ENCODE peak calls at places on chromosome X, in eight cellular contexts. M, U, Y, V, N, I, C and X are unnamed samples.

GRCh38 chrX:66110112-66110511 is 53.9 kb upstream of the HEPH start:
- DNase-seq in M (peak; percentile 53), U (peak; percentile 62), Y (peak; percentile 51), V (peak; percentile 49), N (peak; percentile 9), I (peak; percentile 12), C (peak; percentile 9), X (peak; percentile 53)

GRCh38 chrX:19514791-19515614 is at the start of gene MAP3K15:
- DNase-seq in M (peak; percentile 38), U (no peak), Y (peak; percentile 50), V (peak; percentile 35), N (peak; percentile 39), I (peak; percentile 74), C (peak; percentile 72), X (peak; percentile 61)

GRCh38 chrX:74923942-74924448 is 1.3 kb downstream of the NEXMIF start:
- DNase-seq in M (no peak), U (no peak), Y (no peak), V (peak; percentile 1), N (peak; percentile 16), I (peak; percentile 21), C (peak; percentile 50), X (peak; percentile 37)

GRCh38 chrX:101415180-101416130 is 7.4 kb downstream of the HNRNPH2 start:
- DNase-seq in M (peak; percentile 69), U (peak; percentile 64), Y (peak; percentile 69), V (peak; percentile 66), N (peak; percentile 73), I (peak; percentile 58), C (peak; percentile 67), X (peak; percentile 75)

GRCh38 chrX:106168107-106168506 is at the start of gene PWWP3B:
- DNase-seq in M (no peak), U (no peak), Y (peak; percentile 23), V (peak; percentile 38), N (peak; percentile 79), I (no peak), C (peak; percentile 71), X (peak; percentile 74)

GRCh38 chrX:72169008-72169728 is 12.4 kb upstream of the PIN4 start:
- DNase-seq in M (peak; percentile 88), U (no peak), Y (no peak), V (peak; percentile 8), N (no peak), I (no peak), C (no peak), X (no peak)

GRCh38 chrX:56211701-56212100 is 20.5 kb upstream of the KLF8 start:
- DNase-seq in M (no peak), U (no peak), Y (no peak), V (no peak), N (no peak), I (no peak), C (no peak), X (no peak)

GRCh38 chrX:117407449-117408170 is 709.0 kb downstream of the KLHL13 start:
- DNase-seq in M (no peak), U (no peak), Y (peak; percentile 1), V (no peak), N (no peak), I (no peak), C (no peak), X (no peak)

GRCh38 chrX:87006561-87006960 is 511.0 kb upstream of the KLHL4 start:
- DNase-seq in M (no peak), U (no peak), Y (no peak), V (no peak), N (no peak), I (no peak), C (no peak), X (peak; percentile 14)
- TF ChIP-seq EZH2phosphoT487 in M (no peak), U (no peak), Y (no peak), V (no peak), N (no peak), I (no peak), C (no peak), X (no peak)

GRCh38 chrX:153411988-153412574 is 809 bp downstream of the ZFP92 start:
- DNase-seq in M (no peak), U (peak; percentile 5), Y (no peak), V (peak; percentile 23), N (no peak), I (peak; percentile 52), C (peak; percentile 43), X (no peak)

GRCh38 chrX:153410328-153410727 is 944 bp upstream of the ZFP92 start:
- DNase-seq in M (no peak), U (no peak), Y (no peak), V (no peak), N (no peak), I (no peak), C (no peak), X (no peak)

GRCh38 chrX:153409414-153410101 is 1.7 kb upstream of the ZFP92 start:
- DNase-seq in M (no peak), U (no peak), Y (no peak), V (no peak), N (no peak), I (no peak), C (no peak), X (no peak)

GRCh38 chrX:153411255-153411987 is at the start of gene ZFP92:
- DNase-seq in M (no peak), U (no peak), Y (no peak), V (peak; percentile 5), N (peak; percentile 27), I (peak; percentile 88), C (no peak), X (peak; percentile 19)

DNA sequence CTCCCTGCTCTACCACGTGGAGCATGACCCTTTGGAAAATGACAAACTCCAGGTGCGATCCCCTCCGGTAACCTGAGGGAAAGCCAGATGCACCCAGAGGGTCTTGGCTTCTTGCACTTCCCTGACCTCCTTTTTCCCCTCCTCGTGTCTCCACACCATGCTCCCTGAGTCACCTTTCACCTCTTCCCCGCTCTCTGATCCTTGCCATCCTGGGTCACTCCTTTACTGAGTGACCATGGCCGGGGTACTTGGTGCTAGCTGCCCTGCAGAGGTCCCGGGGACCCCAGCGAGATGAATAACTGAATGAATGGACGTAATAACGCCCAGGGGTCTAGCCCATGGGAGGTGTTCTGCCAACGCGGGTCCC is 401 bp upstream of the ZFP92 start:
- DNase-seq in M (no peak), U (no peak), Y (no peak), V (no peak), N (no peak), I (no peak), C (no peak), X (no peak)
- H3K4me3 ChIP-seq in M (no peak overlapping the region), U (no peak overlapping the region), Y (no peak overlapping the region), V (peak overlapping the region; percentile 35), N (no peak overlapping the region), I (peak overlapping the region; percentile 50), C (peak overlapping the region; percentile 38), X (peak overlapping the region; percentile 53)

GRCh38 chrX:71107245-71107644 is 705 bp upstream of the CXorf65 start:
- DNase-seq in M (no peak), U (no peak), Y (no peak), V (no peak), N (no peak), I (no peak), C (no peak), X (no peak)

GRCh38 chrX:71111851-71112468 is 583 bp upstream of the IL2RG start:
- DNase-seq in M (no peak), U (peak; percentile 19), Y (no peak), V (no peak), N (no peak), I (no peak), C (no peak), X (no peak)

GRCh38 chrX:71106427-71106826 is at the start of gene CXorf65:
- DNase-seq in M (no peak), U (no peak), Y (no peak), V (no peak), N (no peak), I (no peak), C (no peak), X (no peak)

GRCh38 chrX:71107762-71108360 is 1.3 kb upstream of the CXorf65 start:
- DNase-seq in M (no peak), U (no peak), Y (no peak), V (no peak), N (no peak), I (no peak), C (no peak), X (no peak)

GRCh38 chrX:71111141-71111843 is at the start of gene IL2RG:
- DNase-seq in M (peak; percentile 85), U (peak; percentile 84), Y (peak; percentile 7), V (no peak), N (peak; percentile 56), I (no peak), C (no peak), X (no peak)
- TF ChIP-seq EZH2phosphoT487 in M (no peak), U (no peak), Y (no peak), V (no peak), N (no peak), I (no peak), C (no peak), X (no peak)

DNA sequence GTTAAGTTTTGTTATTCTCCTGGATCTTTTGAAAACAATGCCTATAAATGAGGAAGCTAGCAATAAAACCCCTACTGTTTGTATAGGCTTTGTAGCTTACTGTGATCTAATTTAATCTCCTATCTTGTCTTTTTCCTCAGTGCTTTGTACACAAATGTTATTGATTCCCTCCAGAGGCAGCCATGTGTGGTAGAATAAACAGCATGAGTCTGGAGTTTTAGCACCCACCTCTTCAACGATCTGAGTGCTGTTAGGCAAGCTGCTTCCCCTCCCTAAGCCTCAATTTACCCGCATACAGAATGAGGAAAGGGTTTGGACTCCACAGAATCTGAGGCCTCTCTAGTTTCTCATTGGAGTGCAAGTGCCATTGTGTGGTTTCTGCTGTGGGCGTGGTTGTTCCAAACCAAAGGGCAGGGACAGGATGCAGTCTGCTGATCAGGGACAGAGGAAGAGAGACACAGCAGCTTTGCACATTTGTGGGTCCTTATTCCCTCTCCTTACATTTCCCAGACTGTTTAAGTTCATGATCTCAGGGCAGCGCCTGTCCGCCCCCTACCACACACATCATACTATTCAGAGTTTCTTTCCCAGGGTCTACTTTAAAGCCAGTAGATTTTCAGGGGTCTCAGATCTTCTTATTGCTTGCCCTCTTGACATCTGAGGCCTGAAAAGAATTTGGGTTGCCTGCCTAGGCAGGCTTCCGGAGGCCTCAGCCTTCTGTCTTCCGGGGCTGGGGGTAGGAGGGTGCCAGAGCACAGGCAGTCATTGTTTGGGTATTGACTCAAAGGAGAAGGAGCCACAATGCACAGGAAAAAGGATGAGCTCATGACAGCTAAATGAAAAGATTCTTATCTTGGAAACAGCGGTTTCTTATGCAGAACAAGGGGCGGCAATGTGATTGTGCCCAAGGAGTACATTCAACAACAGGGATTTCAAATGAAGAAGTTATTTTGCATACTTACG is 114.9 kb upstream of the TEX13D start:
- DNase-seq in M (peak; percentile 55), U (peak; percentile 58), Y (peak; percentile 80), V (peak; percentile 57), N (no peak), I (no peak), C (peak; percentile 67), X (peak; percentile 42)
- H3K4me3 ChIP-seq in M (no peak overlapping the region), U (no peak overlapping the region), Y (no peak overlapping the region), V (no peak overlapping the region), N (no peak overlapping the region), I (no peak overlapping the region), C (peak overlapping the region; percentile 25), X (peak overlapping the region; percentile 30)

GRCh38 chrX:3609800-3610199 is 103.6 kb downstream of the PRKX start:
- DNase-seq in M (no peak), U (no peak), Y (peak; percentile 64), V (peak; percentile 84), N (no peak), I (no peak), C (no peak), X (no peak)
- TF ChIP-seq EZH2phosphoT487 in M (no peak), U (no peak), Y (no peak), V (no peak), N (no peak), I (no peak), C (no peak), X (no peak)

GRCh38 chrX:42392846-42393245 is 385.1 kb downstream of the PPP1R2C start:
- DNase-seq in M (no peak), U (no peak), Y (no peak), V (no peak), N (no peak), I (no peak), C (no peak), X (no peak)
- H3K4me3 ChIP-seq in M (no peak overlapping the region), U (no peak overlapping the region), Y (no peak overlapping the region), V (no peak overlapping the region), N (no peak overlapping the region), I (no peak overlapping the region), C (no peak overlapping the region), X (no peak overlapping the region)